ENCODE peak calls at places on chromosomes 4 and X, in ten cellular contexts. One of them, this sample, is unnamed.

GRCh38 chrX:4572652-4573051 is 859.2 kb upstream of the PRKX start:
- DNase-seq in fibroblast of mammary gland: no peak
- DNase-seq in astrocyte of the spinal cord: no peak
- DNase-seq in A549: no peak
- DNase-seq in SK-N-MC: no peak
- DNase-seq in coronary artery: no peak
- DNase-seq in adrenal gland: no peak
- DNase-seq in right lobe of liver: no peak
- DNase-seq in mucosa of descending colon: no peak
- DNase-seq in tibial nerve: no peak
- DNase-seq in this sample: no peak

GRCh38 chr4:169628579-169628978 is 8.2 kb downstream of the CLCN3 start:
- DNase-seq in tibial nerve: no peak
- DNase-seq in astrocyte of the spinal cord: no peak
- DNase-seq in mucosa of descending colon: no peak
- DNase-seq in fibroblast of mammary gland: no peak
- DNase-seq in adrenal gland: no peak
- DNase-seq in right lobe of liver: no peak
- DNase-seq in coronary artery: no peak
- DNase-seq in A549: no peak
- DNase-seq in SK-N-MC: no peak
- DNase-seq in this sample: no peak

GRCh38 chrX:17984415-17984814 is 123.3 kb upstream of the RAI2 start:
- DNase-seq in astrocyte of the spinal cord: no peak
- DNase-seq in adrenal gland: no peak
- DNase-seq in mucosa of descending colon: no peak
- DNase-seq in fibroblast of mammary gland: no peak
- DNase-seq in A549: no peak
- DNase-seq in SK-N-MC: no peak
- DNase-seq in right lobe of liver: no peak
- DNase-seq in coronary artery: no peak
- DNase-seq in tibial nerve: no peak
- DNase-seq in this sample: no peak

GRCh38 chrX:53682885-53683555 is 3.5 kb downstream of the HUWE1 start:
- DNase-seq in SK-N-MC: no peak
- DNase-seq in tibial nerve: no peak
- DNase-seq in astrocyte of the spinal cord: peak
- DNase-seq in A549: peak
- DNase-seq in mucosa of descending colon: peak
- DNase-seq in adrenal gland: no peak
- DNase-seq in coronary artery: no peak
- DNase-seq in fibroblast of mammary gland: peak
- DNase-seq in right lobe of liver: no peak
- DNase-seq in this sample: no peak

GRCh38 chrX:110734894-110735541 is 60.6 kb downstream of the CHRDL1 start:
- DNase-seq in A549: no peak
- DNase-seq in fibroblast of mammary gland: peak
- DNase-seq in mucosa of descending colon: no peak
- DNase-seq in adrenal gland: no peak
- DNase-seq in SK-N-MC: no peak
- DNase-seq in tibial nerve: no peak
- DNase-seq in right lobe of liver: no peak
- DNase-seq in coronary artery: no peak
- DNase-seq in astrocyte of the spinal cord: peak
- DNase-seq in this sample: no peak

GRCh38 chr4:152953514-152953913 is 17.4 kb downstream of the FHDC1 start:
- DNase-seq in coronary artery: no peak
- DNase-seq in mucosa of descending colon: no peak
- DNase-seq in adrenal gland: no peak
- DNase-seq in fibroblast of mammary gland: no peak
- DNase-seq in SK-N-MC: no peak
- DNase-seq in A549: no peak
- DNase-seq in right lobe of liver: no peak
- DNase-seq in astrocyte of the spinal cord: no peak
- DNase-seq in tibial nerve: no peak
- DNase-seq in this sample: no peak

GRCh38 chr4:95165926-95166524 is 382.7 kb downstream of the UNC5C start:
- DNase-seq in SK-N-MC: peak
- DNase-seq in A549: peak
- DNase-seq in coronary artery: no peak
- DNase-seq in tibial nerve: no peak
- DNase-seq in mucosa of descending colon: peak
- DNase-seq in fibroblast of mammary gland: peak
- DNase-seq in astrocyte of the spinal cord: peak
- DNase-seq in right lobe of liver: no peak
- DNase-seq in adrenal gland: peak
- DNase-seq in this sample: no peak

GRCh38 chrX:23773601-23774175 is 9.3 kb upstream of the SAT1 start:
- DNase-seq in astrocyte of the spinal cord: no peak
- DNase-seq in A549: no peak
- DNase-seq in right lobe of liver: no peak
- DNase-seq in SK-N-MC: no peak
- DNase-seq in fibroblast of mammary gland: no peak
- DNase-seq in adrenal gland: no peak
- DNase-seq in mucosa of descending colon: no peak
- DNase-seq in coronary artery: no peak
- DNase-seq in tibial nerve: no peak
- DNase-seq in this sample: no peak

GRCh38 chrX:56726609-56727008 is 2.4 kb upstream of the NBDY start:
- DNase-seq in mucosa of descending colon: peak
- DNase-seq in right lobe of liver: no peak
- DNase-seq in coronary artery: no peak
- DNase-seq in SK-N-MC: no peak
- DNase-seq in astrocyte of the spinal cord: peak
- DNase-seq in adrenal gland: peak
- DNase-seq in A549: peak
- DNase-seq in fibroblast of mammary gland: peak
- DNase-seq in tibial nerve: no peak
- DNase-seq in this sample: no peak

GRCh38 chr4:155336242-155336641 is 40.5 kb downstream of the MAP9 start:
- DNase-seq in astrocyte of the spinal cord: no peak
- DNase-seq in mucosa of descending colon: no peak
- DNase-seq in tibial nerve: no peak
- DNase-seq in fibroblast of mammary gland: no peak
- DNase-seq in coronary artery: no peak
- DNase-seq in A549: no peak
- DNase-seq in adrenal gland: no peak
- DNase-seq in right lobe of liver: no peak
- DNase-seq in SK-N-MC: no peak
- DNase-seq in this sample: no peak

GRCh38 chrX:51496501-51497291 is at the start of gene NUDT11:
- DNase-seq in A549: peak
- DNase-seq in tibial nerve: peak
- DNase-seq in mucosa of descending colon: peak
- DNase-seq in fibroblast of mammary gland: peak
- DNase-seq in right lobe of liver: peak
- DNase-seq in coronary artery: peak
- DNase-seq in astrocyte of the spinal cord: peak
- DNase-seq in adrenal gland: peak
- DNase-seq in SK-N-MC: no peak
- DNase-seq in this sample: peak

GRCh38 chr4:38150766-38151165 is 190.6 kb downstream of the PTTG2 start:
- DNase-seq in astrocyte of the spinal cord: no peak
- DNase-seq in fibroblast of mammary gland: peak
- DNase-seq in mucosa of descending colon: no peak
- DNase-seq in tibial nerve: no peak
- DNase-seq in SK-N-MC: no peak
- DNase-seq in adrenal gland: no peak
- DNase-seq in A549: no peak
- DNase-seq in coronary artery: no peak
- DNase-seq in right lobe of liver: peak
- DNase-seq in this sample: no peak

GRCh38 chrX:133645977-133646750 is 230.9 kb upstream of the GPC4 start:
- DNase-seq in adrenal gland: no peak
- DNase-seq in fibroblast of mammary gland: peak
- DNase-seq in coronary artery: no peak
- DNase-seq in mucosa of descending colon: no peak
- DNase-seq in tibial nerve: no peak
- DNase-seq in right lobe of liver: no peak
- DNase-seq in astrocyte of the spinal cord: peak
- DNase-seq in SK-N-MC: no peak
- DNase-seq in A549: no peak
- DNase-seq in this sample: no peak

GRCh38 chr4:116899536-116899935 is 185.8 kb downstream of the TRAM1L1 start:
- DNase-seq in tibial nerve: no peak
- DNase-seq in adrenal gland: no peak
- DNase-seq in coronary artery: no peak
- DNase-seq in mucosa of descending colon: no peak
- DNase-seq in right lobe of liver: no peak
- DNase-seq in astrocyte of the spinal cord: no peak
- DNase-seq in A549: no peak
- DNase-seq in SK-N-MC: no peak
- DNase-seq in fibroblast of mammary gland: no peak
- DNase-seq in this sample: no peak

GRCh38 chr4:337932-338758 is 531 bp downstream of the ZNF141 start:
- DNase-seq in adrenal gland: no peak
- DNase-seq in tibial nerve: peak
- DNase-seq in A549: peak
- DNase-seq in right lobe of liver: no peak
- DNase-seq in astrocyte of the spinal cord: peak
- DNase-seq in mucosa of descending colon: peak
- DNase-seq in fibroblast of mammary gland: peak
- DNase-seq in SK-N-MC: no peak
- DNase-seq in coronary artery: no peak
- DNase-seq in this sample: no peak

GRCh38 chrX:30576881-30577280 is 685 bp downstream of the TASL start:
- DNase-seq in coronary artery: no peak
- DNase-seq in astrocyte of the spinal cord: no peak
- DNase-seq in right lobe of liver: no peak
- DNase-seq in adrenal gland: no peak
- DNase-seq in A549: no peak
- DNase-seq in mucosa of descending colon: no peak
- DNase-seq in tibial nerve: no peak
- DNase-seq in SK-N-MC: no peak
- DNase-seq in fibroblast of mammary gland: no peak
- DNase-seq in this sample: no peak
- H3K4me3 ChIP-seq in coronary artery: peak
- H3K4me3 ChIP-seq in astrocyte of the spinal cord: no peak
- H3K4me3 ChIP-seq in right lobe of liver: peak
- H3K4me3 ChIP-seq in adrenal gland: peak
- H3K4me3 ChIP-seq in A549: no peak
- H3K4me3 ChIP-seq in mucosa of descending colon: no peak
- H3K4me3 ChIP-seq in tibial nerve: no peak
- H3K4me3 ChIP-seq in SK-N-MC: no peak
- H3K4me3 ChIP-seq in fibroblast of mammary gland: no peak
- H3K4me3 ChIP-seq in this sample: no peak

GRCh38 chr4:11743236-11743635 is 314.5 kb upstream of the HS3ST1 start:
- DNase-seq in fibroblast of mammary gland: peak
- DNase-seq in adrenal gland: no peak
- DNase-seq in coronary artery: no peak
- DNase-seq in SK-N-MC: no peak
- DNase-seq in mucosa of descending colon: no peak
- DNase-seq in astrocyte of the spinal cord: no peak
- DNase-seq in A549: no peak
- DNase-seq in tibial nerve: no peak
- DNase-seq in right lobe of liver: no peak
- DNase-seq in this sample: no peak
- H3K4me3 ChIP-seq in fibroblast of mammary gland: no peak
- H3K4me3 ChIP-seq in adrenal gland: no peak
- H3K4me3 ChIP-seq in coronary artery: no peak
- H3K4me3 ChIP-seq in SK-N-MC: no peak
- H3K4me3 ChIP-seq in mucosa of descending colon: no peak
- H3K4me3 ChIP-seq in astrocyte of the spinal cord: no peak
- H3K4me3 ChIP-seq in A549: no peak
- H3K4me3 ChIP-seq in tibial nerve: no peak
- H3K4me3 ChIP-seq in right lobe of liver: no peak
- H3K4me3 ChIP-seq in this sample: no peak

GRCh38 chr4:2757426-2757825 is 1.3 kb upstream of the TNIP2 start:
- DNase-seq in coronary artery: no peak
- DNase-seq in tibial nerve: no peak
- DNase-seq in SK-N-MC: no peak
- DNase-seq in adrenal gland: no peak
- DNase-seq in mucosa of descending colon: no peak
- DNase-seq in right lobe of liver: no peak
- DNase-seq in astrocyte of the spinal cord: no peak
- DNase-seq in A549: no peak
- DNase-seq in fibroblast of mammary gland: no peak
- DNase-seq in this sample: no peak
- H3K4me3 ChIP-seq in coronary artery: no peak
- H3K4me3 ChIP-seq in tibial nerve: no peak
- H3K4me3 ChIP-seq in SK-N-MC: no peak
- H3K4me3 ChIP-seq in adrenal gland: no peak
- H3K4me3 ChIP-seq in mucosa of descending colon: no peak
- H3K4me3 ChIP-seq in right lobe of liver: no peak
- H3K4me3 ChIP-seq in astrocyte of the spinal cord: no peak
- H3K4me3 ChIP-seq in A549: no peak
- H3K4me3 ChIP-seq in fibroblast of mammary gland: no peak
- H3K4me3 ChIP-seq in this sample: no peak

GRCh38 chrX:137427061-137427778 is 138.7 kb upstream of the ZIC3 start:
- DNase-seq in fibroblast of mammary gland: no peak
- DNase-seq in coronary artery: no peak
- DNase-seq in A549: no peak
- DNase-seq in adrenal gland: no peak
- DNase-seq in astrocyte of the spinal cord: no peak
- DNase-seq in tibial nerve: no peak
- DNase-seq in SK-N-MC: no peak
- DNase-seq in right lobe of liver: no peak
- DNase-seq in mucosa of descending colon: no peak
- DNase-seq in this sample: no peak

GRCh38 chrX:137428777-137429564 is 137.0 kb upstream of the ZIC3 start:
- DNase-seq in mucosa of descending colon: no peak
- DNase-seq in A549: no peak
- DNase-seq in coronary artery: no peak
- DNase-seq in astrocyte of the spinal cord: no peak
- DNase-seq in tibial nerve: no peak
- DNase-seq in adrenal gland: no peak
- DNase-seq in SK-N-MC: no peak
- DNase-seq in fibroblast of mammary gland: no peak
- DNase-seq in right lobe of liver: no peak
- DNase-seq in this sample: no peak

GRCh38 chrX:137425273-137425902 is 140.5 kb upstream of the ZIC3 start:
- DNase-seq in mucosa of descending colon: no peak
- DNase-seq in coronary artery: no peak
- DNase-seq in SK-N-MC: no peak
- DNase-seq in fibroblast of mammary gland: no peak
- DNase-seq in A549: no peak
- DNase-seq in adrenal gland: no peak
- DNase-seq in tibial nerve: no peak
- DNase-seq in right lobe of liver: no peak
- DNase-seq in astrocyte of the spinal cord: no peak
- DNase-seq in this sample: no peak

GRCh38 chrX:137428251-137428661 is 137.7 kb upstream of the ZIC3 start:
- DNase-seq in mucosa of descending colon: no peak
- DNase-seq in A549: no peak
- DNase-seq in adrenal gland: no peak
- DNase-seq in tibial nerve: no peak
- DNase-seq in coronary artery: no peak
- DNase-seq in astrocyte of the spinal cord: no peak
- DNase-seq in right lobe of liver: no peak
- DNase-seq in SK-N-MC: no peak
- DNase-seq in fibroblast of mammary gland: no peak
- DNase-seq in this sample: no peak

DNA sequence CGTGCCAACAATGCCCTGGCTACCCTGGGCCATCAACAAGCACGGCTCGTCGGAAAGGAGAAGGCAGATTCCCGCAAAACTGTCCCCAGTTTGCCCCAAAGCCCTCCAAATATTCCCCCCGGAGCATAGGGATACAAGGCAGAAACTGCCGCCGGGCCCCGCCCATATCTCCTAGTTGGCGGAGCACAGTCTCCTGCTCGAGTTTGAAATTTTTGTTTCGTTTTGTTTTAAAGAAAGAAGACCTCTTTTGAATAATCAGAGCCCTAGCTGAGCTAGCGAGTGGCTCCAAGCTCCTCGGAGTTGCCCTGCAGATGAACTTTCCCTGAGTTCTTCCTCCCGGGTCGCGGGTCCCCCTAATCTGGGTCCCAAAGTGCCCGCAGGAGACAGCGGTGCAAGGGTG is 138.1 kb upstream of the ZIC3 start:
- DNase-seq in coronary artery: no peak
- DNase-seq in adrenal gland: no peak
- DNase-seq in astrocyte of the spinal cord: peak
- DNase-seq in A549: no peak
- DNase-seq in fibroblast of mammary gland: no peak
- DNase-seq in SK-N-MC: no peak
- DNase-seq in tibial nerve: no peak
- DNase-seq in mucosa of descending colon: no peak
- DNase-seq in right lobe of liver: no peak
- DNase-seq in this sample: no peak
- H3K4me3 ChIP-seq in coronary artery: peak
- H3K4me3 ChIP-seq in adrenal gland: peak
- H3K4me3 ChIP-seq in astrocyte of the spinal cord: peak
- H3K4me3 ChIP-seq in A549: peak
- H3K4me3 ChIP-seq in fibroblast of mammary gland: peak
- H3K4me3 ChIP-seq in SK-N-MC: no peak
- H3K4me3 ChIP-seq in tibial nerve: peak
- H3K4me3 ChIP-seq in mucosa of descending colon: no peak
- H3K4me3 ChIP-seq in right lobe of liver: peak
- H3K4me3 ChIP-seq in this sample: peak